ENCODE peak calls at places on chromosomes 11 and 22, in eight cellular contexts. One of them, this sample, is unnamed.

GRCh38 chr11:6653656-6654055 is 2.0 kb downstream of the DCHS1 start:
- DNase-seq in foreskin fibroblast: no peak
- DNase-seq in mucosa of descending colon: no peak
- DNase-seq in pancreas: no peak
- DNase-seq in keratinocyte: no peak
- DNase-seq in DND-41: no peak
- DNase-seq in breast epithelium: no peak
- DNase-seq in A549: no peak
- DNase-seq in this sample: no peak

GRCh38 chr11:130400793-130401483 is 27.5 kb downstream of the ADAMTS8 start:
- DNase-seq in foreskin fibroblast: peak; percentile 81
- DNase-seq in mucosa of descending colon: no peak
- DNase-seq in pancreas: no peak
- DNase-seq in keratinocyte: no peak
- DNase-seq in DND-41: no peak
- DNase-seq in breast epithelium: peak; percentile 85
- DNase-seq in A549: no peak
- DNase-seq in this sample: no peak

GRCh38 chr11:85182437-85183109 is 444.6 kb downstream of the DLG2 start:
- DNase-seq in foreskin fibroblast: no peak
- DNase-seq in mucosa of descending colon: no peak
- DNase-seq in pancreas: no peak
- DNase-seq in keratinocyte: no peak
- DNase-seq in DND-41: no peak
- DNase-seq in breast epithelium: no peak
- DNase-seq in A549: peak; percentile 6
- DNase-seq in this sample: peak; percentile 44

GRCh38 chr11:86606849-86607481 is 65.5 kb downstream of the ME3 start:
- DNase-seq in foreskin fibroblast: no peak
- DNase-seq in mucosa of descending colon: no peak
- DNase-seq in pancreas: no peak
- DNase-seq in keratinocyte: no peak
- DNase-seq in DND-41: no peak
- DNase-seq in breast epithelium: no peak
- DNase-seq in A549: no peak
- DNase-seq in this sample: no peak

GRCh38 chr11:8045839-8046238 is 35.2 kb upstream of the TUB start:
- DNase-seq in foreskin fibroblast: no peak
- DNase-seq in mucosa of descending colon: no peak
- DNase-seq in pancreas: no peak
- DNase-seq in keratinocyte: no peak
- DNase-seq in DND-41: no peak
- DNase-seq in breast epithelium: no peak
- DNase-seq in A549: no peak
- DNase-seq in this sample: no peak

GRCh38 chr11:11856638-11857037 is 14.9 kb downstream of the USP47 start:
- DNase-seq in foreskin fibroblast: no peak
- DNase-seq in mucosa of descending colon: no peak
- DNase-seq in pancreas: no peak
- DNase-seq in keratinocyte: no peak
- DNase-seq in DND-41: peak; percentile 49
- DNase-seq in breast epithelium: no peak
- DNase-seq in A549: no peak
- DNase-seq in this sample: peak; percentile 57

GRCh38 chr11:114171257-114172054 is 111.9 kb downstream of the ZBTB16 start:
- DNase-seq in foreskin fibroblast: no peak
- DNase-seq in mucosa of descending colon: peak; percentile 87
- DNase-seq in pancreas: peak; percentile 77
- DNase-seq in keratinocyte: no peak
- DNase-seq in DND-41: no peak
- DNase-seq in breast epithelium: no peak
- DNase-seq in A549: no peak
- DNase-seq in this sample: no peak

GRCh38 chr11:55707029-55707428 is 45.0 kb downstream of the OR4C6 start:
- DNase-seq in foreskin fibroblast: peak; percentile 4
- DNase-seq in mucosa of descending colon: no peak
- DNase-seq in pancreas: no peak
- DNase-seq in keratinocyte: no peak
- DNase-seq in DND-41: no peak
- DNase-seq in breast epithelium: no peak
- DNase-seq in A549: peak; percentile 4
- DNase-seq in this sample: peak; percentile 66

GRCh38 chr11:7540830-7541555 is 27.2 kb downstream of the PPFIBP2 start:
- DNase-seq in foreskin fibroblast: no peak
- DNase-seq in mucosa of descending colon: no peak
- DNase-seq in pancreas: no peak
- DNase-seq in keratinocyte: no peak
- DNase-seq in DND-41: no peak
- DNase-seq in breast epithelium: no peak
- DNase-seq in A549: no peak
- DNase-seq in this sample: no peak

GRCh38 chr22:29079218-29079901 is 6.5 kb downstream of the KREMEN1 start:
- DNase-seq in foreskin fibroblast: no peak
- DNase-seq in mucosa of descending colon: peak; percentile 62
- DNase-seq in pancreas: no peak
- DNase-seq in keratinocyte: no peak
- DNase-seq in DND-41: peak; percentile 84
- DNase-seq in breast epithelium: no peak
- DNase-seq in A549: no peak
- DNase-seq in this sample: no peak

GRCh38 chr11:62004473-62004872 is 37.0 kb upstream of the FTH1 start:
- DNase-seq in foreskin fibroblast: no peak
- DNase-seq in mucosa of descending colon: peak; percentile 58
- DNase-seq in pancreas: peak; percentile 43
- DNase-seq in keratinocyte: no peak
- DNase-seq in DND-41: no peak
- DNase-seq in breast epithelium: no peak
- DNase-seq in A549: no peak
- DNase-seq in this sample: peak; percentile 91

GRCh38 chr11:117218133-117218915 is 13.5 kb downstream of the PCSK7 start:
- DNase-seq in foreskin fibroblast: no peak
- DNase-seq in mucosa of descending colon: no peak
- DNase-seq in pancreas: peak; percentile 9
- DNase-seq in keratinocyte: no peak
- DNase-seq in DND-41: no peak
- DNase-seq in breast epithelium: peak; percentile 77
- DNase-seq in A549: no peak
- DNase-seq in this sample: no peak

GRCh38 chr11:46504817-46505613 is 88.8 kb downstream of the AMBRA1 start:
- DNase-seq in foreskin fibroblast: no peak
- DNase-seq in mucosa of descending colon: no peak
- DNase-seq in pancreas: no peak
- DNase-seq in keratinocyte: no peak
- DNase-seq in DND-41: no peak
- DNase-seq in breast epithelium: no peak
- DNase-seq in A549: no peak
- DNase-seq in this sample: peak; percentile 52

GRCh38 chr11:1727861-1728260 is 22.5 kb downstream of the IFITM10 start:
- DNase-seq in foreskin fibroblast: no peak
- DNase-seq in mucosa of descending colon: no peak
- DNase-seq in pancreas: no peak
- DNase-seq in keratinocyte: no peak
- DNase-seq in DND-41: no peak
- DNase-seq in breast epithelium: no peak
- DNase-seq in A549: no peak
- DNase-seq in this sample: no peak
- H3K4me3 ChIP-seq in foreskin fibroblast: no peak overlapping the region
- H3K4me3 ChIP-seq in mucosa of descending colon: no peak overlapping the region
- H3K4me3 ChIP-seq in pancreas: no peak overlapping the region
- H3K4me3 ChIP-seq in keratinocyte: no peak overlapping the region
- H3K4me3 ChIP-seq in DND-41: no peak overlapping the region
- H3K4me3 ChIP-seq in breast epithelium: no peak overlapping the region
- H3K4me3 ChIP-seq in A549: no peak overlapping the region
- H3K4me3 ChIP-seq in this sample: no peak overlapping the region

GRCh38 chr11:127073621-127074020 is 73.1 kb upstream of the KIRREL3 start:
- DNase-seq in foreskin fibroblast: no peak
- DNase-seq in mucosa of descending colon: no peak
- DNase-seq in pancreas: no peak
- DNase-seq in keratinocyte: no peak
- DNase-seq in DND-41: no peak
- DNase-seq in breast epithelium: no peak
- DNase-seq in A549: no peak
- DNase-seq in this sample: peak; percentile 5

GRCh38 chr11:127070808-127071207 is 70.2 kb upstream of the KIRREL3 start:
- DNase-seq in foreskin fibroblast: no peak
- DNase-seq in mucosa of descending colon: no peak
- DNase-seq in pancreas: no peak
- DNase-seq in keratinocyte: no peak
- DNase-seq in DND-41: no peak
- DNase-seq in breast epithelium: no peak
- DNase-seq in A549: no peak
- DNase-seq in this sample: no peak

GRCh38 chr11:127071606-127072005 is 71.0 kb upstream of the KIRREL3 start:
- DNase-seq in foreskin fibroblast: no peak
- DNase-seq in mucosa of descending colon: no peak
- DNase-seq in pancreas: no peak
- DNase-seq in keratinocyte: no peak
- DNase-seq in DND-41: peak; percentile 28
- DNase-seq in breast epithelium: no peak
- DNase-seq in A549: no peak
- DNase-seq in this sample: no peak

DNA sequence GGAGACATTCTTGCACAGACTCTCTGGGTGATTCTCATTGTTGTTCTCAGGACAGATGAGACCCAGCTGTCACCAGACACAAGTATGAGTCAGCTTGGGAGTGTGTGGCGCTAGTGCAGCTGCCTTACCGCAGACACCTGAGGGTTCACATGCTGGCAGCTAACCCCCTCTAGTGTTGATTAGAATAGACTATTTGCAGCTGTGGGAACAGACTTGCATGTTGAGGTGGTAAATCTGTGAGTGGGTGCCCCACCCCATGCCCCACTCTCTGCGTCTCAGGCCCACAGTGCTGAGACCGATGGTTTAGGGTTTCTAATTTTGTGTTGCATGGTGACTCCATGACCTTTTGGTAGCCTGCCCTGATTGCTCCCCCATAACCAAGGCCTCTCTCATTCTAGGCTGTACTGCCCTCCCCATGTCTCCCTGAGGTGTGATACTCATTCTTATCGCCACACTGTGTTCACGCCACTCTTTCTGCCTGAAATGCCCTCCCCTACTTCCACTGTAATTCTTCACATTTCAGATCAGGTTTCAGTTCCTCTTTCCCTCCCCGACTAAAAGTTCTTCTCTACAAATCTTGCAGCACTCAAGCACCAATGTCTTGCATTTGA is 73.7 kb upstream of the KIRREL3 start:
- DNase-seq in foreskin fibroblast: peak; percentile 42
- DNase-seq in mucosa of descending colon: no peak
- DNase-seq in pancreas: peak; percentile 25
- DNase-seq in keratinocyte: no peak
- DNase-seq in DND-41: peak; percentile 81
- DNase-seq in breast epithelium: no peak
- DNase-seq in A549: peak; percentile 45
- DNase-seq in this sample: peak; percentile 92
- TF ChIP-seq CTCF in foreskin fibroblast: peak; percentile 43
- TF ChIP-seq CTCF in mucosa of descending colon: no peak
- TF ChIP-seq CTCF in pancreas: no peak
- TF ChIP-seq CTCF in keratinocyte: peak; percentile 27
- TF ChIP-seq CTCF in DND-41: peak; percentile 69
- TF ChIP-seq CTCF in breast epithelium: no peak
- TF ChIP-seq CTCF in A549: peak; percentile 64
- TF ChIP-seq CTCF in this sample: peak; percentile 63

GRCh38 chr11:122205036-122205435 is 89.0 kb upstream of the BLID start:
- DNase-seq in foreskin fibroblast: no peak
- DNase-seq in mucosa of descending colon: no peak
- DNase-seq in pancreas: no peak
- DNase-seq in keratinocyte: no peak
- DNase-seq in DND-41: no peak
- DNase-seq in breast epithelium: no peak
- DNase-seq in A549: no peak
- DNase-seq in this sample: no peak

GRCh38 chr11:122202161-122202950 is 86.3 kb upstream of the BLID start:
- DNase-seq in foreskin fibroblast: peak; percentile 81
- DNase-seq in mucosa of descending colon: no peak
- DNase-seq in pancreas: no peak
- DNase-seq in keratinocyte: no peak
- DNase-seq in DND-41: no peak
- DNase-seq in breast epithelium: no peak
- DNase-seq in A549: no peak
- DNase-seq in this sample: no peak

GRCh38 chr11:122204206-122204605 is 88.2 kb upstream of the BLID start:
- DNase-seq in foreskin fibroblast: no peak
- DNase-seq in mucosa of descending colon: no peak
- DNase-seq in pancreas: no peak
- DNase-seq in keratinocyte: no peak
- DNase-seq in DND-41: no peak
- DNase-seq in breast epithelium: no peak
- DNase-seq in A549: no peak
- DNase-seq in this sample: no peak

GRCh38 chr11:122201126-122201525 is 85.1 kb upstream of the BLID start:
- DNase-seq in foreskin fibroblast: no peak
- DNase-seq in mucosa of descending colon: no peak
- DNase-seq in pancreas: no peak
- DNase-seq in keratinocyte: no peak
- DNase-seq in DND-41: no peak
- DNase-seq in breast epithelium: no peak
- DNase-seq in A549: no peak
- DNase-seq in this sample: no peak

DNA sequence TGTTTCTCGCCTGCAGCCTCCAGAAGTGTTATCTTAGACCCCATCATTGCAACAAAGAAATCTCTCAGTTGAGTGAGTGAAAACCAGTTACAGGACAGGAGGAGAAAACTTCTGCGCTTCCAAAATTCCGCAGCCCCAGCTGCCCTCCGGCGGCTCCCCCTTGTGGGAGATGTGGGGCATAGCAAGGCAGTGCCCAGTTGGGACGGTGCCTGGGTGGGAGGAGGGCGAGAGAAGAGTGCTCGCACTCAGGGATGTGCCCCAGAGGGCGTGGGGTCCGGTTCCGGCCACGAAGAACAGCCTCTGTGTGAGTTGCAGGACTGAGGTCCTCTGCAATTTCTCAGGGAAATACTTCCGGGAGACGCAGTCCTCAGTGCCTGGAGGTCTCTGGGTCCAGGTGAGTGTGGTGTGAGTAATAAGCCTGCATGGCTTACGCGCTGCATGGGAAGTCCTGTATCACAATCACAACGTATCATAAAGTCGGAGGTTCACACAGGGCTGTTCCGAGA is 87.0 kb upstream of the BLID start:
- DNase-seq in foreskin fibroblast: peak; percentile 71
- DNase-seq in mucosa of descending colon: peak; percentile 61
- DNase-seq in pancreas: peak; percentile 48
- DNase-seq in keratinocyte: no peak
- DNase-seq in DND-41: peak; percentile 30
- DNase-seq in breast epithelium: peak; percentile 63
- DNase-seq in A549: peak; percentile 72
- DNase-seq in this sample: peak; percentile 36
- H3K4me3 ChIP-seq in foreskin fibroblast: peak overlapping the region; percentile 60
- H3K4me3 ChIP-seq in mucosa of descending colon: no peak overlapping the region
- H3K4me3 ChIP-seq in pancreas: no peak overlapping the region
- H3K4me3 ChIP-seq in keratinocyte: peak overlapping the region; percentile 69
- H3K4me3 ChIP-seq in DND-41: no peak overlapping the region
- H3K4me3 ChIP-seq in breast epithelium: peak overlapping the region; percentile 51
- H3K4me3 ChIP-seq in A549: peak overlapping the region; percentile 38
- H3K4me3 ChIP-seq in this sample: no peak overlapping the region

DNA sequence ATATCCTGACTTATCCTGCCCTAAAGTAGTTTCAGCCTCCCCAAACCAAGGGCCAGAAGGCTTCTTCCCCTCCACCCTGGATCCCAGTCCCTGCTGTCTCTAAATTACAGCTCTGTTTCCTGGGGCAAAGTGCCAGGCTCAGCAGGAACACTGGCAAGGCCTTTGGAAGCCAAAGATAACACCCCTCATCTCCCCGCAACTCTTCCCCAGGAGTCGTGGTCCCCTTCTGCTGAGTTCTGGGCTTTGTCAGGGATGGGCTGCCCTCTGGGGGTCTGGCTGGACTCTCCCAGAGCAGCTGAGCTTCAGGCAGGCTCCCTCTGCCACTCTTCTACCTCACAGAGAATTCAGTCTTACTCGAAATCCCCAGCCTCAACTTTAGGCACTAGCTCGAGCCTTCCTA is 53.8 kb upstream of the AMPD3 start:
- DNase-seq in foreskin fibroblast: no peak
- DNase-seq in mucosa of descending colon: no peak
- DNase-seq in pancreas: no peak
- DNase-seq in keratinocyte: no peak
- DNase-seq in DND-41: no peak
- DNase-seq in breast epithelium: no peak
- DNase-seq in A549: no peak
- DNase-seq in this sample: no peak
- TF ChIP-seq CTCF in foreskin fibroblast: no peak
- TF ChIP-seq CTCF in mucosa of descending colon: no peak
- TF ChIP-seq CTCF in pancreas: no peak
- TF ChIP-seq CTCF in keratinocyte: no peak
- TF ChIP-seq CTCF in DND-41: no peak
- TF ChIP-seq CTCF in breast epithelium: no peak
- TF ChIP-seq CTCF in A549: no peak
- TF ChIP-seq CTCF in this sample: no peak

This sample was measured in GM12865.